ENCODE peak calls at places on chromosomes 13 and 19, in nine cellular contexts. X is NCI-H1105, L is activated T-cell treated with anti-CD3 and anti-CD28 coated beads for 48 hours, T is mesothelial cell of epicardium, G is endothelial cell, N is cardiac muscle cell, B is ovary, M is AG04450, O is GM12891. U is an unnamed sample.

GRCh38 chr19:28049875-28050274 is 1163.1 kb downstream of the UQCRFS1 start:
- DNase-seq in X (no peak), L (no peak), T (no peak), G (no peak), N (no peak), B (no peak), M (no peak), O (no peak), U (no peak)

GRCh38 chr13:68048802-68049359 is 818.7 kb upstream of the PCDH9 start:
- DNase-seq in X (no peak), L (no peak), T (no peak), G (no peak), N (no peak), B (no peak), M (no peak), O (no peak), U (no peak)

GRCh38 chr19:16559896-16560295 is 12.3 kb downstream of the SLC35E1 start:
- DNase-seq in X (no peak), L (no peak), T (no peak), G (no peak), N (no peak), B (no peak), M (no peak), O (no peak), U (no peak)

GRCh38 chr19:40907968-40908735 is 26.1 kb upstream of the CYP2A7 start:
- DNase-seq in X (no peak), L (peak; percentile 60), T (no peak), G (peak; percentile 6), N (no peak), B (peak; percentile 80), M (no peak), O (no peak), U (no peak)

GRCh38 chr19:2428756-2429711 is 1.6 kb upstream of the TIMM13 start:
- DNase-seq in X (peak; percentile 53), L (no peak), T (no peak), G (no peak), N (no peak), B (no peak), M (no peak), O (no peak), U (no peak)

GRCh38 chr13:51333826-51334225 is 5.7 kb upstream of the SERPINE3 start:
- DNase-seq in X (no peak), L (no peak), T (no peak), G (no peak), N (no peak), B (no peak), M (no peak), O (no peak), U (no peak)

GRCh38 chr19:15161028-15161984 is 39.5 kb downstream of the NOTCH3 start:
- DNase-seq in X (peak; percentile 60), L (no peak), T (no peak), G (no peak), N (no peak), B (no peak), M (no peak), O (peak; percentile 66), U (no peak)

GRCh38 chr19:10036601-10037071 is 23.4 kb downstream of the RDH8 start:
- DNase-seq in X (no peak), L (no peak), T (no peak), G (no peak), N (no peak), B (no peak), M (no peak), O (no peak), U (no peak)

GRCh38 chr19:51821921-51822716 is 27.2 kb downstream of the FPR3 start:
- DNase-seq in X (no peak), L (no peak), T (no peak), G (no peak), N (no peak), B (no peak), M (no peak), O (no peak), U (peak; percentile 43)

GRCh38 chr19:41701401-41702075 is 6.9 kb upstream of the CEACAM5 start:
- DNase-seq in X (no peak), L (no peak), T (no peak), G (peak; percentile 53), N (no peak), B (no peak), M (no peak), O (no peak), U (no peak)

GRCh38 chr19:10226376-10227214 is 4.5 kb downstream of the S1PR2 start:
- DNase-seq in X (no peak), L (no peak), T (peak; percentile 47), G (no peak), N (no peak), B (peak; percentile 93), M (peak; percentile 89), O (no peak), U (no peak)

GRCh38 chr19:8361921-8362793 is 1.8 kb upstream of the ANGPTL4 start:
- DNase-seq in X (peak; percentile 73), L (peak; percentile 34), T (peak; percentile 71), G (no peak), N (peak; percentile 89), B (peak; percentile 79), M (peak; percentile 94), O (no peak), U (peak; percentile 95)

GRCh38 chr13:108269601-108270328 is at the start of gene TNFSF13B:
- DNase-seq in X (no peak), L (peak; percentile 31), T (no peak), G (peak; percentile 12), N (peak; percentile 1), B (peak; percentile 41), M (no peak), O (peak; percentile 20), U (no peak)

GRCh38 chr19:54081032-54081431 is at the start of gene TARM1:
- DNase-seq in X (no peak), L (no peak), T (no peak), G (no peak), N (no peak), B (no peak), M (no peak), O (no peak), U (no peak)

GRCh38 chr19:33754361-33754760 is 42.3 kb upstream of the KCTD15 start:
- DNase-seq in X (no peak), L (no peak), T (no peak), G (no peak), N (no peak), B (no peak), M (no peak), O (no peak), U (no peak)

GRCh38 chr13:33548065-33548464 is 262.5 kb upstream of the STARD13 start:
- DNase-seq in X (no peak), L (no peak), T (no peak), G (no peak), N (no peak), B (no peak), M (no peak), O (no peak), U (no peak)

GRCh38 chr19:58401825-58402433 is 6.5 kb downstream of the RNF225 start:
- DNase-seq in X (no peak), L (no peak), T (no peak), G (no peak), N (no peak), B (no peak), M (no peak), O (no peak), U (no peak)

GRCh38 chr13:65585346-65585745 is 1644.8 kb downstream of the PCDH9 start:
- DNase-seq in X (no peak), L (no peak), T (no peak), G (no peak), N (no peak), B (no peak), M (no peak), O (no peak), U (no peak)

GRCh38 chr13:77360032-77360431 is 33.1 kb upstream of the MYCBP2 start:
- DNase-seq in X (no peak), L (no peak), T (no peak), G (no peak), N (no peak), B (no peak), M (no peak), O (no peak), U (no peak)

GRCh38 chr19:10820173-10820572 is 15.8 kb downstream of the TMED1 start:
- DNase-seq in X (no peak), L (no peak), T (no peak), G (no peak), N (no peak), B (no peak), M (no peak), O (no peak), U (no peak)

GRCh38 chr13:110471833-110472162 is 89.7 kb downstream of the RAB20 start:
- DNase-seq in X (no peak), L (peak; percentile 9), T (no peak), G (no peak), N (no peak), B (no peak), M (no peak), O (peak; percentile 80), U (no peak)

GRCh38 chr13:109119886-109120285 is 490.5 kb downstream of the MYO16 start:
- DNase-seq in X (no peak), L (no peak), T (no peak), G (no peak), N (no peak), B (no peak), M (no peak), O (no peak), U (no peak)

GRCh38 chr13:95023405-95023804 is 277.8 kb downstream of the ABCC4 start:
- DNase-seq in X (peak; percentile 3), L (no peak), T (no peak), G (no peak), N (no peak), B (no peak), M (no peak), O (no peak), U (no peak)

GRCh38 chr19:16462757-16463250 is 9.0 kb downstream of the EPS15L1 start:
- DNase-seq in X (no peak), L (no peak), T (no peak), G (no peak), N (no peak), B (no peak), M (no peak), O (no peak), U (no peak)

GRCh38 chr13:30418886-30419459 is 3.3 kb upstream of the UBE2L5 start:
- DNase-seq in X (no peak), L (no peak), T (no peak), G (no peak), N (no peak), B (no peak), M (no peak), O (no peak), U (no peak)

GRCh38 chr13:66266761-66267160 is 963.4 kb downstream of the PCDH9 start:
- DNase-seq in X (no peak), L (no peak), T (no peak), G (no peak), N (no peak), B (no peak), M (no peak), O (no peak), U (no peak)

GRCh38 chr13:109387438-109387837 is 398.9 kb downstream of the IRS2 start:
- DNase-seq in X (no peak), L (no peak), T (no peak), G (no peak), N (no peak), B (no peak), M (no peak), O (no peak), U (no peak)

GRCh38 chr19:14786421-14786851 is 8.1 kb upstream of the ADGRE2 start:
- DNase-seq in X (no peak), L (peak; percentile 21), T (no peak), G (peak; percentile 68), N (peak; percentile 25), B (no peak), M (no peak), O (peak; percentile 32), U (no peak)

GRCh38 chr13:92842145-92842544 is 384.5 kb upstream of the GPC6 start:
- DNase-seq in X (no peak), L (no peak), T (no peak), G (no peak), N (no peak), B (no peak), M (peak; percentile 67), O (no peak), U (peak; percentile 8)

GRCh38 chr19:53332484-53332883 is 1.1 kb upstream of the ZNF845 start:
- DNase-seq in X (no peak), L (no peak), T (no peak), G (no peak), N (no peak), B (no peak), M (no peak), O (no peak), U (no peak)